ENCODE peak calls at places on chromosomes 11 and 22, in four cellular contexts. L, B, E and V are unnamed samples.

GRCh38 chr22:39622881-39623367 is 52.4 kb downstream of the CACNA1I start:
- DNase-seq in L (peak; percentile 55), B (no peak), E (peak; percentile 16), V (peak; percentile 46)

GRCh38 chr11:1181420-1181819 is 23.7 kb downstream of the MUC5AC start:
- DNase-seq in L (no peak), B (no peak), E (no peak), V (no peak)

GRCh38 chr22:46406349-46406748 is 70.8 kb downstream of the TRMU start:
- DNase-seq in L (no peak), B (no peak), E (no peak), V (no peak)

GRCh38 chr11:76141901-76142300 is 64.4 kb downstream of the WNT11 start:
- DNase-seq in L (no peak), B (no peak), E (no peak), V (no peak)

GRCh38 chr11:19676508-19677379 is 35.9 kb upstream of the NAV2 start:
- DNase-seq in L (no peak), B (no peak), E (no peak), V (no peak)

GRCh38 chr22:27416553-27417427 is 384.8 kb downstream of the MN1 start:
- DNase-seq in L (no peak), B (no peak), E (no peak), V (no peak)

GRCh38 chr22:17795661-17796548 is 21.6 kb upstream of the BID start:
- DNase-seq in L (no peak), B (no peak), E (no peak), V (no peak)

GRCh38 chr11:1728931-1729691 is 21.3 kb downstream of the IFITM10 start:
- DNase-seq in L (no peak), B (no peak), E (no peak), V (no peak)

GRCh38 chr22:20653012-20653794 is 120.7 kb upstream of the SERPIND1 start:
- DNase-seq in L (peak; percentile 20), B (no peak), E (no peak), V (no peak)

GRCh38 chr11:32809313-32809712 is 14.9 kb upstream of the CCDC73 start:
- DNase-seq in L (peak; percentile 39), B (no peak), E (peak; percentile 45), V (peak; percentile 84)

GRCh38 chr11:33875621-33876294 is 16.1 kb downstream of the LMO2 start:
- DNase-seq in L (no peak), B (no peak), E (no peak), V (no peak)

GRCh38 chr22:20319041-20319744 is 667 bp downstream of the DGCR6L start:
- DNase-seq in L (peak; percentile 71), B (no peak), E (no peak), V (no peak)

GRCh38 chr22:49042066-49042465 is 785.6 kb downstream of the BRD1 start:
- DNase-seq in L (no peak), B (no peak), E (no peak), V (no peak)

GRCh38 chr11:35484435-35484834 is 41.0 kb downstream of the PAMR1 start:
- DNase-seq in L (no peak), B (no peak), E (no peak), V (no peak)

GRCh38 chr22:19765477-19766234 is 5.1 kb downstream of the TBX1 start:
- DNase-seq in L (peak; percentile 82), B (no peak), E (no peak), V (no peak)

GRCh38 chr11:69035150-69035958 is 13.4 kb upstream of the TPCN2 start:
- DNase-seq in L (no peak), B (no peak), E (no peak), V (no peak)

GRCh38 chr11:68992743-68993255 is 12.0 kb upstream of the MRGPRD start:
- DNase-seq in L (no peak), B (no peak), E (no peak), V (no peak)

GRCh38 chr11:43053638-43054412 is 258.0 kb upstream of the API5 start:
- DNase-seq in L (no peak), B (no peak), E (no peak), V (no peak)

GRCh38 chr11:73384531-73384870 is 8.3 kb downstream of the RELT start:
- DNase-seq in L (no peak), B (no peak), E (no peak), V (no peak)

GRCh38 chr11:123822022-123822421 is 15.9 kb upstream of the OR6M1 start:
- DNase-seq in L (no peak), B (no peak), E (no peak), V (no peak)

GRCh38 chr22:37633082-37633692 is 6.3 kb upstream of the SH3BP1 start:
- DNase-seq in L (no peak), B (peak; percentile 74), E (no peak), V (no peak)

GRCh38 chr22:30078320-30079311 is 1.6 kb upstream of the HORMAD2 start:
- DNase-seq in L (no peak), B (peak; percentile 74), E (no peak), V (no peak)

GRCh38 chr22:49260681-49261580 is 566.7 kb downstream of the BRD1 start:
- DNase-seq in L (no peak), B (no peak), E (no peak), V (no peak)

GRCh38 chr22:50586416-50586815 is 3.8 kb upstream of the CHKB start:
- DNase-seq in L (no peak), B (no peak), E (no peak), V (no peak)

GRCh38 chr11:79940976-79941735 is 500.3 kb upstream of the TENM4 start:
- DNase-seq in L (no peak), B (no peak), E (no peak), V (no peak)

GRCh38 chr22:44540756-44541670 is 43.0 kb upstream of the RTL6 start:
- DNase-seq in L (no peak), B (no peak), E (no peak), V (no peak)

GRCh38 chr11:65278351-65278750 is 16.6 kb downstream of the POLA2 start:
- DNase-seq in L (no peak), B (no peak), E (no peak), V (no peak)

GRCh38 chr22:23523746-23524145 is 56.3 kb downstream of the IGLL1 start:
- DNase-seq in L (no peak), B (no peak), E (no peak), V (no peak)

GRCh38 chr11:74783241-74783871 is 34.7 kb downstream of the RNF169 start:
- DNase-seq in L (no peak), B (peak; percentile 64), E (no peak), V (no peak)

GRCh38 chr11:96215094-96215782 is 127.8 kb downstream of the MAML2 start:
- DNase-seq in L (no peak), B (peak; percentile 72), E (no peak), V (no peak)

GRCh38 chr11:132770802-132771545 is 761.3 kb downstream of the OPCML start:
- DNase-seq in L (no peak), B (no peak), E (no peak), V (no peak)

GRCh38 chr22:43276311-43276710 is 66.9 kb downstream of the SCUBE1 start:
- DNase-seq in L (no peak), B (no peak), E (no peak), V (no peak)

GRCh38 chr11:10117709-10118341 is 176.2 kb downstream of the SBF2 start:
- DNase-seq in L (no peak), B (no peak), E (peak; percentile 7), V (no peak)

GRCh38 chr11:85854557-85855340 is 434 bp upstream of the CCDC83 start:
- DNase-seq in L (peak; percentile 91), B (peak; percentile 57), E (peak; percentile 84), V (peak; percentile 92)

GRCh38 chr11:66987158-66987620 is 12.1 kb downstream of the C11orf86 start:
- DNase-seq in L (peak; percentile 44), B (no peak), E (no peak), V (no peak)

GRCh38 chr11:79095424-79095823 is 345.4 kb downstream of the TENM4 start:
- DNase-seq in L (no peak), B (no peak), E (no peak), V (no peak)

DNA sequence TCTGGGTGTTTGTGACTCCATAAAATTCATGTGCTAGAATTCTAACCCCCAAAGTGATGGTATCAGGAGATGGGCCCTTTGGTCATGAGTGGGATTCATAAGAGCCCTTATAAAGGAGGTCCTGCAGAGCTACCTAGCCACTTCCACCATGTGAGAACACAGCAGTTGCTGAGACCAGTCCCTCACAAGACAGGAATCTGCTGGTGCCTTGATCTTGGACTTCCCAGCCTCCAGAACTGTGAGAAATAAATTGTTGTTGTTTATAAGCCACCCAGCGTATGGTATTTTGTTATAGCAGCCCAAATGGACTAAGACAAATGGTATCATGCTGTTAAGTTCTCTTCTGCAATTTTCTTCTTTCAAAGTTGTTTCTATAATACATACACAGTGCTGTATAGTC is 1.5 kb upstream of the PLAAT5 start:
- DNase-seq in L (no peak), B (no peak), E (no peak), V (no peak)
- TF ChIP-seq JUNB in L (no peak), B (no peak), E (no peak), V (no peak)

GRCh38 chr11:114192841-114193389 is 103.3 kb upstream of the NNMT start:
- DNase-seq in L (no peak), B (no peak), E (no peak), V (no peak)

GRCh38 chr11:114195981-114196731 is 100.0 kb upstream of the NNMT start:
- DNase-seq in L (no peak), B (no peak), E (no peak), V (no peak)

GRCh38 chr11:114196994-114197702 is 99.1 kb upstream of the NNMT start:
- DNase-seq in L (no peak), B (no peak), E (no peak), V (no peak)

GRCh38 chr11:114191893-114192292 is 104.3 kb upstream of the NNMT start:
- DNase-seq in L (no peak), B (no peak), E (no peak), V (no peak)

GRCh38 chr11:114193730-114194674 is 102.2 kb upstream of the NNMT start:
- DNase-seq in L (no peak), B (no peak), E (no peak), V (no peak)
- TF ChIP-seq EP300 in L (no peak), B (no peak), E (no peak), V (no peak)

GRCh38 chr11:112451250-112451649 is 190.6 kb upstream of the PLET1 start:
- DNase-seq in L (no peak), B (no peak), E (no peak), V (no peak)

GRCh38 chr11:112455791-112456190 is 195.1 kb upstream of the PLET1 start:
- DNase-seq in L (no peak), B (no peak), E (no peak), V (no peak)

GRCh38 chr11:112454841-112455240 is 194.2 kb upstream of the PLET1 start:
- DNase-seq in L (no peak), B (no peak), E (no peak), V (no peak)

GRCh38 chr11:112457532-112457931 is 196.9 kb upstream of the PLET1 start:
- DNase-seq in L (no peak), B (no peak), E (no peak), V (no peak)

GRCh38 chr11:112453601-112454577 is 193.2 kb upstream of the PLET1 start:
- DNase-seq in L (peak; percentile 78), B (no peak), E (peak; percentile 29), V (peak; percentile 25)
- TF ChIP-seq HDAC2 in L (no peak), B (no peak), E (no peak), V (no peak)

GRCh38 chr11:59212222-59212621 is 505 bp downstream of the MPEG1 start:
- DNase-seq in L (no peak), B (no peak), E (no peak), V (no peak)

GRCh38 chr11:59207988-59208432 is 4.7 kb downstream of the MPEG1 start:
- DNase-seq in L (peak; percentile 30), B (peak; percentile 89), E (peak; percentile 48), V (peak; percentile 17)

GRCh38 chr11:59205664-59206063 is 7.1 kb downstream of the MPEG1 start:
- DNase-seq in L (no peak), B (no peak), E (no peak), V (no peak)

GRCh38 chr11:59206635-59207034 is 6.1 kb downstream of the MPEG1 start:
- DNase-seq in L (peak; percentile 32), B (no peak), E (peak; percentile 42), V (peak; percentile 50)

GRCh38 chr11:59208956-59209355 is 3.8 kb downstream of the MPEG1 start:
- DNase-seq in L (no peak), B (no peak), E (no peak), V (no peak)
- TF ChIP-seq JUNB in L (no peak), B (no peak), E (no peak), V (no peak)